ENCODE peak calls at places on chromosomes 13 and 19, in seven cellular contexts. U is fibroblast of gingiva, V is AG09319, B is left ventricle myocardium superior, H is heart left ventricle, W is EL, F is DMS153. E is an unnamed sample.

GRCh38 chr13:46656786-46657185 is 103.8 kb downstream of the LRCH1 start:
- DNase-seq in U (no peak), V (no peak), B (no peak), H (no peak), W (no peak), F (no peak), E (no peak)

GRCh38 chr19:47005164-47005641 is 14.4 kb upstream of the NPAS1 start:
- DNase-seq in U (no peak), V (no peak), B (no peak), H (no peak), W (no peak), F (no peak), E (no peak)

GRCh38 chr19:10104665-10105221 is 1.4 kb upstream of the PPAN start:
- DNase-seq in U (no peak), V (no peak), B (no peak), H (no peak), W (no peak), F (no peak), E (no peak)

GRCh38 chr19:18768046-18768771 is 22.9 kb downstream of the COMP start:
- DNase-seq in U (no peak), V (no peak), B (no peak), H (no peak), W (no peak), F (peak), E (no peak)

GRCh38 chr13:97356592-97356991 is 77.4 kb upstream of the RAP2A start:
- DNase-seq in U (no peak), V (no peak), B (no peak), H (no peak), W (no peak), F (no peak), E (no peak)

GRCh38 chr13:72505376-72505775 is 222.1 kb downstream of the MZT1 start:
- DNase-seq in U (peak), V (no peak), B (no peak), H (no peak), W (no peak), F (no peak), E (no peak)

GRCh38 chr13:25415196-25415595 is 43.4 kb downstream of the ATP8A2 start:
- DNase-seq in U (no peak), V (no peak), B (no peak), H (no peak), W (no peak), F (peak), E (no peak)

GRCh38 chr19:31118926-31119325 is 230.3 kb downstream of the TSHZ3 start:
- DNase-seq in U (no peak), V (no peak), B (no peak), H (no peak), W (no peak), F (no peak), E (no peak)

GRCh38 chr19:18503971-18504885 is 17.6 kb downstream of the ELL start:
- DNase-seq in U (no peak), V (no peak), B (peak), H (no peak), W (no peak), F (no peak), E (no peak)

GRCh38 chr19:3784607-3785463 is 1.3 kb downstream of the MATK start:
- DNase-seq in U (no peak), V (no peak), B (no peak), H (no peak), W (peak), F (no peak), E (no peak)

GRCh38 chr19:16148443-16149045 is 5.1 kb downstream of the HSH2D start:
- DNase-seq in U (no peak), V (no peak), B (no peak), H (no peak), W (no peak), F (no peak), E (no peak)

GRCh38 chr19:27736225-27736624 is 1476.7 kb downstream of the UQCRFS1 start:
- DNase-seq in U (no peak), V (no peak), B (no peak), H (no peak), W (no peak), F (no peak), E (no peak)

GRCh38 chr13:111399776-111400505 is 79.5 kb downstream of the TEX29 start:
- DNase-seq in U (no peak), V (no peak), B (no peak), H (no peak), W (no peak), F (no peak), E (no peak)

GRCh38 chr13:26529441-26529840 is 28.0 kb upstream of the WASF3 start:
- DNase-seq in U (peak), V (peak), B (peak), H (peak), W (peak), F (no peak), E (peak)

GRCh38 chr19:407501-408440 is 1.2 kb downstream of the C2CD4C start:
- DNase-seq in U (no peak), V (no peak), B (no peak), H (no peak), W (no peak), F (no peak), E (no peak)

GRCh38 chr13:82634946-82635345 is 1247.3 kb downstream of the SLITRK1 start:
- DNase-seq in U (peak), V (no peak), B (no peak), H (no peak), W (no peak), F (no peak), E (no peak)

GRCh38 chr19:46585539-46585938 is 15.6 kb upstream of the CALM3 start:
- DNase-seq in U (no peak), V (no peak), B (no peak), H (no peak), W (no peak), F (no peak), E (no peak)

GRCh38 chr13:83810136-83810535 is 72.1 kb downstream of the SLITRK1 start:
- DNase-seq in U (no peak), V (no peak), B (no peak), H (no peak), W (no peak), F (no peak), E (no peak)